ENCODE peak calls at places on chromosome 13, in four cellular contexts. One of them, this sample, is unnamed. For H3K27me3 and H3K36me3, the result is how much of the 10 kb centered on the place peaks cover.

GRCh38 chr13:80306573-80306972 is 34.4 kb downstream of the SPRY2 start:
- DNase-seq in heart left ventricle: no peak
- DNase-seq in brain microvascular endothelial cell: no peak
- DNase-seq in stomach: no peak
- DNase-seq in this sample: no peak

GRCh38 chr13:42883771-42884170 is 102.4 kb downstream of the FAM216B start:
- DNase-seq in brain microvascular endothelial cell: peak
- DNase-seq in stomach: no peak
- DNase-seq in heart left ventricle: no peak
- DNase-seq in this sample: peak

GRCh38 chr13:43143591-43143990 is 120.2 kb downstream of the DNAJC15 start:
- DNase-seq in stomach: no peak
- DNase-seq in heart left ventricle: no peak
- DNase-seq in brain microvascular endothelial cell: no peak
- DNase-seq in this sample: no peak

GRCh38 chr13:33322474-33322827 is 36.9 kb upstream of the STARD13 start:
- DNase-seq in brain microvascular endothelial cell: peak
- DNase-seq in stomach: no peak
- DNase-seq in heart left ventricle: no peak
- DNase-seq in this sample: no peak

GRCh38 chr13:30159446-30159839 is 147.9 kb downstream of the KATNAL1 start:
- DNase-seq in heart left ventricle: no peak
- DNase-seq in brain microvascular endothelial cell: peak
- DNase-seq in stomach: no peak
- DNase-seq in this sample: no peak

GRCh38 chr13:77521194-77521593 is 14.3 kb upstream of the SCEL start:
- DNase-seq in brain microvascular endothelial cell: peak
- DNase-seq in stomach: no peak
- DNase-seq in heart left ventricle: no peak
- DNase-seq in this sample: no peak

GRCh38 chr13:68816715-68817114 is 1290.9 kb upstream of the ATXN8OS start:
- DNase-seq in heart left ventricle: no peak
- DNase-seq in stomach: no peak
- DNase-seq in brain microvascular endothelial cell: no peak
- DNase-seq in this sample: no peak

GRCh38 chr13:95784891-95785290 is 108.0 kb downstream of the DNAJC3 start:
- DNase-seq in heart left ventricle: no peak
- DNase-seq in brain microvascular endothelial cell: peak
- DNase-seq in stomach: no peak
- DNase-seq in this sample: no peak

GRCh38 chr13:45765464-45765863 is 63.3 kb downstream of the CBY2 start:
- DNase-seq in heart left ventricle: no peak
- DNase-seq in stomach: no peak
- DNase-seq in brain microvascular endothelial cell: no peak
- DNase-seq in this sample: no peak

GRCh38 chr13:76965759-76966421 is 17.6 kb downstream of the ACOD1 start:
- DNase-seq in heart left ventricle: no peak
- DNase-seq in brain microvascular endothelial cell: peak
- DNase-seq in stomach: peak
- DNase-seq in this sample: peak

GRCh38 chr13:28820099-28821051 is at the start of gene MTUS2:
- DNase-seq in heart left ventricle: no peak
- DNase-seq in stomach: no peak
- DNase-seq in brain microvascular endothelial cell: no peak
- DNase-seq in this sample: peak

GRCh38 chr13:73162912-73163911 is 104.4 kb downstream of the KLF5 start:
- DNase-seq in brain microvascular endothelial cell: no peak
- DNase-seq in heart left ventricle: no peak
- DNase-seq in stomach: no peak
- DNase-seq in this sample: no peak

GRCh38 chr13:90232291-90232690 is 1115.2 kb upstream of the MIR17HG start:
- DNase-seq in heart left ventricle: no peak
- DNase-seq in brain microvascular endothelial cell: no peak
- DNase-seq in stomach: no peak
- DNase-seq in this sample: no peak

GRCh38 chr13:90686438-90686837 is 661.0 kb upstream of the MIR17HG start:
- DNase-seq in stomach: no peak
- DNase-seq in heart left ventricle: no peak
- DNase-seq in brain microvascular endothelial cell: peak
- DNase-seq in this sample: no peak

GRCh38 chr13:94232956-94233355 is 246.5 kb downstream of the DCT start:
- DNase-seq in stomach: no peak
- DNase-seq in brain microvascular endothelial cell: no peak
- DNase-seq in heart left ventricle: no peak
- DNase-seq in this sample: no peak

GRCh38 chr13:99812611-99813010 is 159.0 kb downstream of the ZIC5 start:
- DNase-seq in heart left ventricle: no peak
- DNase-seq in brain microvascular endothelial cell: peak
- DNase-seq in stomach: no peak
- DNase-seq in this sample: peak

GRCh38 chr13:32600891-32601290 is 14.6 kb downstream of the PDS5B start:
- DNase-seq in stomach: no peak
- DNase-seq in brain microvascular endothelial cell: no peak
- DNase-seq in heart left ventricle: no peak
- DNase-seq in this sample: no peak

GRCh38 chr13:40814803-40815202 is 25.4 kb downstream of the SLC25A15 start:
- DNase-seq in stomach: no peak
- DNase-seq in brain microvascular endothelial cell: no peak
- DNase-seq in heart left ventricle: no peak
- DNase-seq in this sample: no peak

GRCh38 chr13:62524061-62524460 is 1108.4 kb upstream of the PCDH20 start:
- DNase-seq in brain microvascular endothelial cell: no peak
- DNase-seq in heart left ventricle: no peak
- DNase-seq in stomach: no peak
- DNase-seq in this sample: no peak

GRCh38 chr13:62525652-62526051 is 1110.0 kb upstream of the PCDH20 start:
- DNase-seq in heart left ventricle: no peak
- DNase-seq in brain microvascular endothelial cell: no peak
- DNase-seq in stomach: no peak
- DNase-seq in this sample: no peak

DNA sequence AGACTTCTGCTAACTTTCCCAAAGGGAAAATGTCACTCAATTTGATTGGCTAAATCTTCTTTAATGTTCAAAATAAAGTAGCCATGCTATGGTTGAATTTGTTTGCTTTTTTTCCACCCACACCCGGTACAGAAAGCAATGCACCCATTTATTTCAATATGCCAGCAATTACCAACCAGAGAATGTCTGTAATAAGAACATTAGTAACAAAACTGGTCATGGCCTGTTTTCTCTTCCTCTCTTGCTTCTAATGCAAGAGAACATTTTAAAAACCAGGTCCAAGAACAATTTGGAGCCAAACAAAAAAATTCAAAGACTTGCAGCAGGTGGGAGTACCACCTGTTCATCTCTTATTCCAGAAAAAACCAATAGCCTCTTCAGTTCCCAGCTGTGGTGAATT is 1108.8 kb upstream of the PCDH20 start:
- DNase-seq in brain microvascular endothelial cell: no peak
- DNase-seq in stomach: no peak
- DNase-seq in heart left ventricle: no peak
- DNase-seq in this sample: no peak
- H3K27me3 ChIP-seq in brain microvascular endothelial cell: under half
- H3K27me3 ChIP-seq in stomach: under half
- H3K27me3 ChIP-seq in heart left ventricle: under half
- H3K27me3 ChIP-seq in this sample: under half

GRCh38 chr13:31278874-31279273 is 79.1 kb downstream of the B3GLCT start:
- DNase-seq in stomach: no peak
- DNase-seq in brain microvascular endothelial cell: no peak
- DNase-seq in heart left ventricle: no peak
- DNase-seq in this sample: no peak

GRCh38 chr13:31282741-31283455 is 83.1 kb downstream of the B3GLCT start:
- DNase-seq in stomach: no peak
- DNase-seq in brain microvascular endothelial cell: no peak
- DNase-seq in heart left ventricle: no peak
- DNase-seq in this sample: no peak
- H3K36me3 ChIP-seq in stomach: under half
- H3K36me3 ChIP-seq in brain microvascular endothelial cell: under half
- H3K36me3 ChIP-seq in heart left ventricle: under half
- H3K36me3 ChIP-seq in this sample: under half

GRCh38 chr13:67140006-67140405 is 90.1 kb downstream of the PCDH9 start:
- DNase-seq in brain microvascular endothelial cell: no peak
- DNase-seq in stomach: no peak
- DNase-seq in heart left ventricle: no peak
- DNase-seq in this sample: peak
- H3K27me3 ChIP-seq in brain microvascular endothelial cell: under half
- H3K27me3 ChIP-seq in stomach: under half
- H3K27me3 ChIP-seq in heart left ventricle: under half
- H3K27me3 ChIP-seq in this sample: under half

GRCh38 chr13:37037231-37037630 is 22.3 kb downstream of the SUPT20H start:
- DNase-seq in brain microvascular endothelial cell: no peak
- DNase-seq in heart left ventricle: no peak
- DNase-seq in stomach: no peak
- DNase-seq in this sample: no peak
- H3K36me3 ChIP-seq in brain microvascular endothelial cell: half or more
- H3K36me3 ChIP-seq in heart left ventricle: half or more
- H3K36me3 ChIP-seq in stomach: half or more
- H3K36me3 ChIP-seq in this sample: under half

GRCh38 chr13:51822106-51822840 is 18.3 kb upstream of the DHRS12 start:
- DNase-seq in brain microvascular endothelial cell: no peak
- DNase-seq in heart left ventricle: no peak
- DNase-seq in stomach: no peak
- DNase-seq in this sample: no peak

GRCh38 chr13:51825165-51825592 is 19.8 kb downstream of the TMEM272 start:
- DNase-seq in heart left ventricle: no peak
- DNase-seq in stomach: no peak
- DNase-seq in brain microvascular endothelial cell: no peak
- DNase-seq in this sample: no peak

GRCh38 chr13:51821666-51822065 is 17.7 kb upstream of the DHRS12 start:
- DNase-seq in heart left ventricle: no peak
- DNase-seq in brain microvascular endothelial cell: no peak
- DNase-seq in stomach: no peak
- DNase-seq in this sample: no peak

GRCh38 chr13:51823861-51824260 is 19.9 kb upstream of the DHRS12 start:
- DNase-seq in heart left ventricle: no peak
- DNase-seq in brain microvascular endothelial cell: no peak
- DNase-seq in stomach: no peak
- DNase-seq in this sample: no peak

GRCh38 chr13:51823351-51823750 is 19.4 kb upstream of the DHRS12 start:
- DNase-seq in heart left ventricle: no peak
- DNase-seq in stomach: no peak
- DNase-seq in brain microvascular endothelial cell: no peak
- DNase-seq in this sample: no peak
- H3K27me3 ChIP-seq in heart left ventricle: under half
- H3K27me3 ChIP-seq in stomach: under half
- H3K27me3 ChIP-seq in brain microvascular endothelial cell: under half
- H3K27me3 ChIP-seq in this sample: under half

DNA sequence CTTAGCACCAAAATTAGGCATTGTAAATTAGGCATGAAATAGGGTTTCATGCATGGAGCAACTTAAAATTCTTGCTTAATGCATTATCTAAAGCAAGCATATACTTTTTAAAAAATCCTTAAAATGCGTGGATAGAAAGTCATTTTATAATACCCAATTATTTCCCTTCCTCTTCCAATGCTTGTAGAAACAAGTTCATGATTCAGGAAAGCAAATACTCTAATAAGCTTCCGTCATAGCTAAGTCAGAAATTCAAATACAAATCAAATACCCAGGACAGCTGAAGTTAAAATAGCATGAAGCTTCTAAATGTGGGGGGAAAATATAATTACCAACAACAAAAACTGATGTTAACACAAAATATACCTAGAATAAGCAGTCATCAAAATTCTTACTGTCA is 89.1 kb downstream of the COL4A1 start:
- DNase-seq in heart left ventricle: no peak
- DNase-seq in brain microvascular endothelial cell: no peak
- DNase-seq in stomach: no peak
- DNase-seq in this sample: no peak
- H3K36me3 ChIP-seq in heart left ventricle: under half
- H3K36me3 ChIP-seq in brain microvascular endothelial cell: half or more
- H3K36me3 ChIP-seq in stomach: under half
- H3K36me3 ChIP-seq in this sample: under half

GRCh38 chr13:110639935-110640334 is 24.6 kb downstream of the NAXD start:
- DNase-seq in heart left ventricle: no peak
- DNase-seq in stomach: no peak
- DNase-seq in brain microvascular endothelial cell: no peak
- DNase-seq in this sample: no peak
- H3K27me3 ChIP-seq in heart left ventricle: under half
- H3K27me3 ChIP-seq in stomach: under half
- H3K27me3 ChIP-seq in brain microvascular endothelial cell: under half
- H3K27me3 ChIP-seq in this sample: under half

This sample was measured in body of pancreas.